ENCODE peak calls at places on chromosomes 12 and 14, in six cellular contexts. T is SK-MEL-5, L is NCI-H1105, H is neuronal stem cell, J is neural crest cell, W is GM23338. C is an unnamed sample.

GRCh38 chr14:85556263-85556662 is 26.3 kb downstream of the FLRT2 start:
- DNase-seq in T (no peak), L (no peak), H (no peak), J (no peak), W (no peak), C (no peak)

GRCh38 chr14:93049867-93050331 is 65.8 kb downstream of the ITPK1 start:
- DNase-seq in T (no peak), L (no peak), H (no peak), J (no peak), W (no peak), C (no peak)

GRCh38 chr12:32837974-32838373 is 58.6 kb downstream of the PKP2 start:
- DNase-seq in T (no peak), L (no peak), H (no peak), J (no peak), W (no peak), C (no peak)

GRCh38 chr14:76514599-76514998 is 138.7 kb downstream of the ESRRB start:
- DNase-seq in T (peak; percentile 78), L (no peak), H (no peak), J (no peak), W (no peak), C (no peak)

GRCh38 chr12:1527789-1528188 is 66.6 kb downstream of the FBXL14 start:
- DNase-seq in T (no peak), L (no peak), H (no peak), J (no peak), W (no peak), C (no peak)

GRCh38 chr12:123041042-123041531 is 60.6 kb downstream of the ARL6IP4 start:
- DNase-seq in T (no peak), L (peak; percentile 19), H (no peak), J (no peak), W (no peak), C (peak; percentile 61)

GRCh38 chr12:55051197-55051920 is 31.6 kb downstream of the NEUROD4 start:
- DNase-seq in T (no peak), L (no peak), H (no peak), J (no peak), W (peak; percentile 51), C (peak; percentile 1)

GRCh38 chr14:77616133-77616453 is 344 bp downstream of the SPTLC2 start:
- DNase-seq in T (no peak), L (no peak), H (no peak), J (no peak), W (no peak), C (no peak)

GRCh38 chr14:24240110-24240918 is 2.1 kb downstream of the TINF2 start:
- DNase-seq in T (no peak), L (no peak), H (no peak), J (no peak), W (no peak), C (no peak)

GRCh38 chr14:56159066-56159465 is 40.9 kb downstream of the PELI2 start:
- DNase-seq in T (no peak), L (no peak), H (no peak), J (no peak), W (no peak), C (no peak)

GRCh38 chr12:130281157-130281799 is 56.4 kb upstream of the PIWIL1 start:
- DNase-seq in T (peak; percentile 55), L (no peak), H (peak; percentile 23), J (peak; percentile 63), W (peak; percentile 61), C (no peak)

GRCh38 chr14:30211326-30211725 is 283.7 kb upstream of the PRKD1 start:
- DNase-seq in T (no peak), L (no peak), H (no peak), J (no peak), W (no peak), C (no peak)

GRCh38 chr14:60646202-60646886 is 2.9 kb downstream of the SIX1 start:
- DNase-seq in T (no peak), L (no peak), H (peak; percentile 29), J (no peak), W (peak; percentile 78), C (no peak)

GRCh38 chr12:31234955-31235867 is 90.7 kb downstream of the SINHCAF start:
- DNase-seq in T (peak; percentile 69), L (peak; percentile 90), H (peak; percentile 44), J (peak; percentile 50), W (peak; percentile 74), C (peak; percentile 99)

GRCh38 chr14:39368261-39368959 is 63.8 kb downstream of the FBXO33 start:
- DNase-seq in T (peak; percentile 80), L (peak; percentile 53), H (peak; percentile 69), J (peak; percentile 48), W (peak; percentile 92), C (peak; percentile 35)

GRCh38 chr14:29222671-29223268 is 456.2 kb downstream of the FOXG1 start:
- DNase-seq in T (peak; percentile 56), L (peak; percentile 41), H (no peak), J (no peak), W (peak; percentile 51), C (no peak)

GRCh38 chr12:105487961-105488360 is 157.5 kb downstream of the C12orf75 start:
- DNase-seq in T (no peak), L (no peak), H (no peak), J (no peak), W (no peak), C (no peak)

GRCh38 chr14:92563359-92563758 is 49.8 kb downstream of the RIN3 start:
- DNase-seq in T (no peak), L (no peak), H (no peak), J (no peak), W (no peak), C (no peak)

GRCh38 chr14:60257862-60258261 is 8.8 kb downstream of the PPM1A start:
- DNase-seq in T (no peak), L (no peak), H (no peak), J (no peak), W (no peak), C (no peak)

GRCh38 chr12:58443273-58443980 is 476.9 kb downstream of the LRIG3 start:
- DNase-seq in T (peak; percentile 67), L (no peak), H (no peak), J (no peak), W (peak; percentile 73), C (no peak)

GRCh38 chr12:11486623-11487444 is 91.5 kb upstream of the PRB2 start:
- DNase-seq in T (peak; percentile 92), L (peak; percentile 84), H (peak; percentile 80), J (peak; percentile 69), W (peak; percentile 93), C (peak; percentile 74)

GRCh38 chr12:80709811-80710726 is 2.6 kb downstream of the MYF6 start:
- DNase-seq in T (peak; percentile 53), L (no peak), H (peak; percentile 59), J (no peak), W (peak; percentile 87), C (no peak)

GRCh38 chr12:122318607-122319311 is 52.5 kb upstream of the VPS33A start:
- DNase-seq in T (no peak), L (no peak), H (no peak), J (no peak), W (no peak), C (no peak)

GRCh38 chr14:104139460-104140212 is 1.2 kb downstream of the KIF26A start:
- DNase-seq in T (no peak), L (no peak), H (no peak), J (no peak), W (no peak), C (no peak)

GRCh38 chr14:60183724-60184596 is 18.8 kb upstream of the DHRS7 start:
- DNase-seq in T (peak; percentile 72), L (peak; percentile 64), H (peak; percentile 56), J (peak; percentile 13), W (peak; percentile 84), C (peak; percentile 31)

GRCh38 chr12:92088802-92089201 is 56.8 kb downstream of the BTG1 start:
- DNase-seq in T (no peak), L (no peak), H (no peak), J (no peak), W (no peak), C (no peak)

GRCh38 chr14:102320033-102320660 is 601 bp downstream of the ZNF839 start:
- DNase-seq in T (peak; percentile 30), L (peak; percentile 9), H (no peak), J (no peak), W (peak; percentile 65), C (no peak)

GRCh38 chr14:81991998-81992397 is 458.3 kb upstream of the SEL1L start:
- DNase-seq in T (peak; percentile 51), L (no peak), H (no peak), J (no peak), W (peak; percentile 57), C (no peak)

GRCh38 chr14:68896132-68896531 is 83.0 kb downstream of the ACTN1 start:
- DNase-seq in T (peak; percentile 11), L (no peak), H (no peak), J (no peak), W (peak; percentile 14), C (no peak)

GRCh38 chr12:65885312-65885711 is 61.0 kb downstream of the HMGA2 start:
- DNase-seq in T (peak; percentile 51), L (no peak), H (no peak), J (no peak), W (no peak), C (no peak)

GRCh38 chr14:44854114-44854513 is 107.6 kb downstream of the KLHL28 start:
- DNase-seq in T (no peak), L (no peak), H (no peak), J (no peak), W (no peak), C (no peak)

GRCh38 chr12:102534899-102535298 is 54.5 kb upstream of the IGF1 start:
- DNase-seq in T (no peak), L (no peak), H (no peak), J (no peak), W (no peak), C (no peak)

GRCh38 chr12:127381681-127382080 is 885.3 kb upstream of the TMEM132C start:
- DNase-seq in T (no peak), L (no peak), H (no peak), J (no peak), W (no peak), C (no peak)

GRCh38 chr12:121764808-121765207 is 28.7 kb downstream of the RHOF start:
- DNase-seq in T (no peak), L (no peak), H (no peak), J (no peak), W (no peak), C (no peak)

GRCh38 chr12:57242329-57242690 is 8.7 kb downstream of the STAC3 start:
- DNase-seq in T (no peak), L (peak; percentile 35), H (no peak), J (no peak), W (no peak), C (peak; percentile 83)